ENCODE peak calls at places on chromosomes 7 and 10, in ten cellular contexts. C is upper lobe of left lung, W is A549, I is K562, Z is endothelial cell of umbilical vein, J is Peyer's patch, N is stomach, R is transverse colon, F is prostate gland, L is suprapubic skin. H is an unnamed sample.

GRCh38 chr10:133009218-133009954 is 67.0 kb upstream of the CFAP46 start:
- DNase-seq in F (no peak), N (peak; percentile 76), C (peak; percentile 96), L (no peak), W (peak; percentile 36), J (peak; percentile 19), I (peak; percentile 26), R (peak; percentile 86), Z (no peak), H (no peak)

GRCh38 chr7:43482679-43483252 is 100.1 kb upstream of the STK17A start:
- DNase-seq in Z (no peak), N (no peak), J (no peak), L (no peak), I (no peak), R (no peak), W (no peak), F (no peak), C (no peak), H (no peak)

GRCh38 chr10:58998924-58999713 is 177.3 kb upstream of the PHYHIPL start:
- DNase-seq in Z (no peak), R (no peak), W (no peak), N (peak; percentile 40), J (no peak), F (peak; percentile 94), I (no peak), L (peak; percentile 80), C (peak; percentile 21), H (no peak)

GRCh38 chr10:66931340-66931948 is 5.6 kb downstream of the LRRTM3 start:
- DNase-seq in N (no peak), J (no peak), I (peak; percentile 50), R (no peak), L (no peak), F (peak; percentile 8), W (peak; percentile 8), C (no peak), Z (peak; percentile 53), H (no peak)

GRCh38 chr7:134949171-134949570 is 37.1 kb upstream of the AGBL3 start:
- DNase-seq in L (no peak), J (no peak), C (no peak), N (no peak), I (no peak), F (no peak), W (no peak), Z (no peak), R (no peak), H (no peak)

GRCh38 chr7:47180268-47180826 is 401.6 kb downstream of the TNS3 start:
- DNase-seq in J (no peak), F (peak; percentile 40), L (no peak), W (peak; percentile 66), I (peak; percentile 58), N (peak; percentile 43), Z (peak; percentile 51), R (peak; percentile 51), C (peak; percentile 32), H (no peak)

GRCh38 chr7:5689118-5689517 is 92.3 kb downstream of the RNF216 start:
- DNase-seq in I (no peak), W (no peak), Z (no peak), J (no peak), L (no peak), F (no peak), C (no peak), N (no peak), R (no peak), H (no peak)

GRCh38 chr10:84348860-84349259 is 20.5 kb downstream of the CCSER2 start:
- DNase-seq in L (no peak), W (no peak), C (no peak), N (no peak), R (no peak), F (no peak), I (no peak), Z (peak; percentile 21), J (no peak), H (no peak)

GRCh38 chr7:815284-816216 is 16.7 kb upstream of the SUN1 start:
- DNase-seq in W (peak; percentile 23), J (no peak), N (no peak), F (peak; percentile 33), Z (peak; percentile 20), I (peak; percentile 68), L (no peak), R (peak; percentile 46), C (peak; percentile 37), H (no peak)

GRCh38 chr7:70189776-70190175 is 591.5 kb downstream of the AUTS2 start:
- DNase-seq in J (no peak), L (no peak), N (no peak), W (no peak), I (no peak), F (no peak), R (no peak), C (no peak), Z (no peak), H (no peak)

GRCh38 chr10:110010076-110011069 is 2.6 kb downstream of the ADD3 start:
- DNase-seq in J (peak; percentile 48), L (no peak), W (no peak), C (no peak), F (no peak), Z (no peak), I (no peak), N (no peak), R (no peak), H (no peak)

GRCh38 chr10:103554488-103555320 is 61.2 kb downstream of the NEURL1 start:
- DNase-seq in J (peak; percentile 19), C (no peak), R (peak; percentile 70), L (no peak), W (peak; percentile 71), I (peak; percentile 85), F (peak; percentile 39), N (peak; percentile 31), Z (peak; percentile 20), H (no peak)

GRCh38 chr10:13158401-13158800 is 3.0 kb upstream of the MCM10 start:
- DNase-seq in C (no peak), L (no peak), W (no peak), N (no peak), R (no peak), I (no peak), J (no peak), F (no peak), Z (no peak), H (no peak)

GRCh38 chr7:99504281-99504602 is 220 bp upstream of the ZKSCAN5 start:
- DNase-seq in C (no peak), R (no peak), L (peak; percentile 100), W (peak; percentile 99), F (no peak), Z (no peak), N (no peak), J (no peak), I (peak; percentile 95), H (no peak)

GRCh38 chr10:122102146-122102866 is 113.3 kb downstream of the TACC2 start:
- DNase-seq in Z (no peak), C (no peak), R (no peak), N (no peak), I (no peak), J (no peak), W (peak; percentile 80), F (no peak), L (no peak), H (no peak)

GRCh38 chr10:100362570-100363496 is 15.8 kb downstream of the SCD start:
- DNase-seq in F (no peak), L (no peak), R (no peak), C (no peak), N (no peak), Z (no peak), W (no peak), J (no peak), I (no peak), H (no peak)

GRCh38 chr10:51687296-51687695 is 12.1 kb downstream of the CSTF2T start:
- DNase-seq in J (no peak), R (no peak), W (no peak), Z (no peak), C (no peak), N (no peak), F (no peak), L (no peak), I (no peak), H (no peak)

GRCh38 chr10:72274730-72275350 is 1.1 kb downstream of the DDIT4 start:
- DNase-seq in J (peak; percentile 78), L (no peak), N (peak; percentile 78), W (peak; percentile 67), I (peak; percentile 66), C (peak; percentile 86), R (peak; percentile 85), F (peak; percentile 80), Z (peak; percentile 79), H (no peak)

GRCh38 chr7:91953618-91954017 is 13.0 kb downstream of the AKAP9 start:
- DNase-seq in J (no peak), W (no peak), F (no peak), I (peak; percentile 36), Z (peak; percentile 22), L (no peak), R (no peak), C (no peak), N (no peak), H (no peak)

GRCh38 chr10:113958631-113959382 is 84.9 kb upstream of the ADRB1 start:
- DNase-seq in R (peak; percentile 70), I (no peak), Z (peak; percentile 14), N (peak; percentile 46), F (peak; percentile 63), L (no peak), J (no peak), W (peak; percentile 80), C (peak; percentile 63), H (no peak)
- TF ChIP-seq POLR2A in R (peak; percentile 12), I (no peak), Z (no peak), N (no peak), F (no peak), L (no peak), J (no peak), W (no peak), C (no peak), H (no peak)

GRCh38 chr10:63698815-63699205 is 177.6 kb downstream of the REEP3 start:
- DNase-seq in W (no peak), J (no peak), R (no peak), F (no peak), N (no peak), Z (no peak), I (no peak), L (no peak), C (no peak), H (no peak)
- H3K4me1 ChIP-seq in W (peaks cover 45% of the 10 kb centered on the region), J (no peaks in the 10 kb centered on the region), R (peaks cover 19% of the 10 kb centered on the region), F (peaks cover 13% of the 10 kb centered on the region), N (peaks cover 51% of the 10 kb centered on the region), Z (peaks cover 27% of the 10 kb centered on the region), I (no peaks in the 10 kb centered on the region), L (peaks cover 29% of the 10 kb centered on the region), C (peaks cover 39% of the 10 kb centered on the region), H (peaks cover 29% of the 10 kb centered on the region)

GRCh38 chr7:142279616-142280015 is 21.8 kb upstream of the PRSS58 start:
- DNase-seq in W (no peak), L (no peak), J (no peak), F (no peak), R (no peak), C (no peak), I (no peak), N (no peak), Z (no peak), H (no peak)
- TF ChIP-seq POLR2A in W (no peak), L (no peak), J (no peak), F (no peak), R (no peak), C (no peak), I (no peak), N (no peak), Z (no peak), H (no peak)

DNA sequence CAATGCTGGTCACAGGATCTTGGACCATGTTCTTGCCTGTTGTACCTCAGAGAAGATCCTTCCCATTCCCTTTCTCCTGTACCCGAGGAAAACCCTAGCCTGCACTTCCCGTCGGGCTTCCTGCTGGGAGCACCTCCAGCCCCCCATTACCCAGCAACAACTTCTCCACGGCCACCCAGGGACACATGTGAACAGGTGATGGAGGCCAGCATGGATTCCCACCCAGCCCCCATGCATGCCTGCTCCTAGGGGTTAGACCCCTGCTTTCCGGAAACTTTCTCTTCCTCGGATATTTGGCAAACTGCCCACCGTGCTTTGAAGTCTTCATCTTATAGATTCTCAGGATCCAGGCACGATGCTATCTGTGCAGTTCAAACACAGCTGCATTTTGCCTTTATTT is 67.3 kb downstream of the CALML3 start:
- DNase-seq in L (no peak), C (no peak), N (no peak), W (no peak), I (no peak), J (no peak), R (no peak), Z (no peak), F (no peak), H (no peak)
- H3K4me1 ChIP-seq in L (peaks cover 34% of the 10 kb centered on the region), C (peaks cover 14% of the 10 kb centered on the region), N (peaks cover 15% of the 10 kb centered on the region), W (peaks cover 49% of the 10 kb centered on the region), I (peaks cover 28% of the 10 kb centered on the region), J (no peaks in the 10 kb centered on the region), R (peaks cover 3% of the 10 kb centered on the region), Z (peaks cover 40% of the 10 kb centered on the region), F (no peaks in the 10 kb centered on the region), H (peaks cover 42% of the 10 kb centered on the region)

H was measured in vagina.